ENCODE peak calls at places on chromosomes 3 and 15, in nine cellular contexts. E is endothelial cell of umbilical vein, S is GM23338, R is HepG2, P is neuronal stem cell, V is GM23248, Q is HCT116, W is fibroblast of lung, J is IMR-90. X is an unnamed sample. For H3K27me3, the result is how much of the 10 kb centered on the place peaks cover.

GRCh38 chr15:57463360-57463759 is 87.1 kb downstream of the CGNL1 start:
- DNase-seq in E (no peak), S (no peak), R (no peak), P (no peak), V (no peak), Q (no peak), W (no peak), J (no peak), X (no peak)

GRCh38 chr3:15360786-15361493 is 28.6 kb upstream of the SH3BP5 start:
- DNase-seq in E (peak), S (no peak), R (no peak), P (no peak), V (peak), Q (no peak), W (peak), J (peak), X (peak)

GRCh38 chr15:73323374-73323955 is 45.3 kb downstream of the HCN4 start:
- DNase-seq in E (no peak), S (no peak), R (no peak), P (no peak), V (no peak), Q (no peak), W (no peak), J (no peak), X (peak)

GRCh38 chr3:153210116-153210515 is 48.1 kb downstream of the RAP2B start:
- DNase-seq in E (no peak), S (peak), R (no peak), P (no peak), V (peak), Q (peak), W (peak), J (peak), X (peak)

GRCh38 chr3:107855710-107856109 is 235.1 kb downstream of the CD47 start:
- DNase-seq in E (peak), S (peak), R (peak), P (no peak), V (peak), Q (peak), W (peak), J (peak), X (no peak)

GRCh38 chr3:138768126-138768525 is 66.6 kb downstream of the PIK3CB start:
- DNase-seq in E (no peak), S (peak), R (no peak), P (no peak), V (no peak), Q (peak), W (no peak), J (no peak), X (no peak)

GRCh38 chr15:73075151-73075859 is 23.0 kb downstream of the NEO1 start:
- DNase-seq in E (no peak), S (no peak), R (no peak), P (no peak), V (peak), Q (no peak), W (no peak), J (no peak), X (no peak)

GRCh38 chr15:83747050-83747717 is 93.3 kb downstream of the ADAMTSL3 start:
- DNase-seq in E (no peak), S (peak), R (peak), P (no peak), V (peak), Q (peak), W (peak), J (peak), X (no peak)

GRCh38 chr3:133269393-133269792 is 130.5 kb upstream of the BFSP2 start:
- DNase-seq in E (no peak), S (no peak), R (no peak), P (no peak), V (no peak), Q (no peak), W (no peak), J (no peak), X (no peak)

GRCh38 chr3:8492744-8493511 is 8.7 kb upstream of the LMCD1 start:
- DNase-seq in E (no peak), S (no peak), R (no peak), P (no peak), V (peak), Q (no peak), W (no peak), J (no peak), X (peak)
- H3K4me2 ChIP-seq in E (no peak), S (no peak), R (no peak), P (no peak), V (peak), Q (peak), W (no peak), J (no peak), X (no peak)

GRCh38 chr15:96390986-96391385 is 60.5 kb downstream of the NR2F2 start:
- DNase-seq in E (no peak), S (no peak), R (no peak), P (no peak), V (peak), Q (no peak), W (no peak), J (no peak), X (no peak)
- H3K27me3 ChIP-seq in E (under half), S (under half), R (under half), P (under half), V (under half), Q (under half), W (under half), J (under half), X (under half)

GRCh38 chr15:62431391-62431790 is 266.3 kb upstream of the C2CD4B start:
- DNase-seq in E (no peak), S (no peak), R (peak), P (no peak), V (no peak), Q (no peak), W (no peak), J (no peak), X (no peak)

GRCh38 chr15:62431806-62432205 is 266.7 kb upstream of the C2CD4B start:
- DNase-seq in E (no peak), S (no peak), R (no peak), P (no peak), V (peak), Q (no peak), W (no peak), J (no peak), X (no peak)

GRCh38 chr15:62430552-62430951 is 265.5 kb upstream of the C2CD4B start:
- DNase-seq in E (no peak), S (no peak), R (no peak), P (no peak), V (no peak), Q (no peak), W (no peak), J (no peak), X (no peak)

GRCh38 chr15:62428851-62429250 is 263.8 kb upstream of the C2CD4B start:
- DNase-seq in E (no peak), S (no peak), R (no peak), P (no peak), V (no peak), Q (no peak), W (no peak), J (no peak), X (no peak)

GRCh38 chr15:62430056-62430455 is 265.0 kb upstream of the C2CD4B start:
- DNase-seq in E (no peak), S (no peak), R (peak), P (no peak), V (no peak), Q (no peak), W (no peak), J (no peak), X (no peak)
- H3K27ac ChIP-seq in E (no peak), S (no peak), R (peak), P (no peak), V (no peak), Q (no peak), W (no peak), J (no peak), X (no peak)

DNA sequence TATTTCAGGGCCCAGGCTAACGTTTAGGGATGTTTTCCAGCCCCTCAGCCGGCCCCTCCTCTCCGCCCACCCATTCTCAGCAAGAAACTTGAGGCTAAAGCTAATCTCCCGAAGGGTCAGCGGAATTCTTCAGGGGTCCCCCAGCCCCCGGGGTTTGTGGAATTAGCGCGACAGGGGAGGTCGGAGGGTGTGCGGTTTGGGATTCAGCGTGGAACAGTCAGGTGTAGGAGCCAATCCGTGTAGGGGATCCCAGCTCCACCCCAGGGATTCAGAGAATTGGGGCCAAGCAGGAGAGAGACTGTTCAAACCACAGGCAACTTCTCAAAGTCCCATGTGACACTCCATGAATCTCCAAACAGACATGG is 1.7 kb downstream of the PTX3 start:
- DNase-seq in E (peak), S (peak), R (no peak), P (peak), V (peak), Q (no peak), W (peak), J (no peak), X (no peak)
- H3K4me2 ChIP-seq in E (peak), S (peak), R (peak), P (peak), V (peak), Q (peak), W (peak), J (peak), X (peak)

GRCh38 chr3:14227866-14228265 is 49.2 kb downstream of the LSM3 start:
- DNase-seq in E (no peak), S (no peak), R (no peak), P (no peak), V (peak), Q (no peak), W (no peak), J (peak), X (no peak)

GRCh38 chr3:14231145-14231990 is 52.8 kb downstream of the LSM3 start:
- DNase-seq in E (no peak), S (no peak), R (no peak), P (no peak), V (no peak), Q (no peak), W (no peak), J (no peak), X (no peak)

GRCh38 chr3:14230729-14231128 is 52.1 kb downstream of the LSM3 start:
- DNase-seq in E (no peak), S (no peak), R (no peak), P (no peak), V (no peak), Q (no peak), W (no peak), J (no peak), X (no peak)

GRCh38 chr3:14231998-14232501 is 53.4 kb downstream of the LSM3 start:
- DNase-seq in E (no peak), S (no peak), R (no peak), P (no peak), V (peak), Q (no peak), W (no peak), J (peak), X (peak)

DNA sequence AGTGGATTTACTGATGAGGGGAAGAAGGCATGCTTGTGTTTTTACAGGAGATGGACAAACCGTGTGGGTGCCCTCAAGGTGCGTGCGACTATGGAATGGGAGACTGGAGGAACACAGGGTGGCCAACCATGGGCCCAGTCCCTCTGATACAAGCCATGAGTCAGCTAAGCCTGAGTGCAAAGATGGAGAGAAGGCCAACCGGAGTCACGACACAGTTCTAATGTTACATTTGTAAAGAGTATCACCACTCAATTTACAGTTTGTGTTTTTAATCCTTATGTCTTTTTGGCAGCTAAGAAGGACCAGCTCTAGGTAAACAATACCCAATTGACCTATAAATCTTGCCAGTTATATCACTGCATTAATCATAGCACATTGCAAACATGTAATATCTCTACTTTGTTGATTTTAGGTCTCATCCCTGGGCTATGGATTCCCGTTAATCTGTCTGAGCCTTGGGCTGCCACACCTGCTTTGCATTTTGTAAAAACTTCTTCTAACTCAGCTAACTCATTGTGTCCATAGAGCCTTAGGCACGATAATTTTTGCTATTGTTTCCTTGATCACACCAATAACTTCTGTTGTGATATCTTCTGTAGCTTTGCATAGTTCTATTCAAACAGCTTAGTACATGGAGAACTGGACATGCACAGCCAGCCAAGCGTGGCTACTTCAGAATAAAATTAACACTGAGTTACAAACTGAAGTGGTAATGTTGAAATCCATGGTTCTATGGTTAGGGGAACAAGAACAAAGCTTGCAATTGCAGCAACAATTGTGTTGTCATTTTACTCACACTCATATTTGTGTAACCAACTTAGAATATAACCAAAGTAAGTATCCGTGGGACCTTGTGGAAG is 50.2 kb downstream of the LSM3 start:
- DNase-seq in E (no peak), S (no peak), R (no peak), P (no peak), V (no peak), Q (no peak), W (no peak), J (no peak), X (no peak)
- H3K27me3 ChIP-seq in E (under half), S (under half), R (under half), P (under half), V (under half), Q (under half), W (under half), J (under half), X (under half)

DNA sequence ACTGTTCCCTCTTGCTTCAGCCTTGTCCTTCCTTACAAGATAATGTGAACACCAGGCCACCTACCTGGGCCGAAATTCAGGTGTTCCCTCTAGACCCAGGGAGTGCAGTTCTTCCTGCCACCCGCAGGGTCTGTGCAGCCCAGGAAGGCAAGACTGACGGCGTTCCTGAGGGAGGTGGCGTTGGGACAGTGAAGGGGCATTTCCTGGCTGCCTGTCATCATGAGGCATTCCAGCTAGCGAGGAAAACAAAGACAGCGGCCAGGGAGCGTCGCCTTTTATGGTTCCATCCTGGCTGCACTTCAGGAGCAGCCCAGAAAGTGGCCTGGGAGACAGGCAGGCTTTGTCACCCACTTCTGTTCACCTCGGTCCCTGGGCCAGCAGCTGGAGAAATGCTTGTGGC is 84.8 kb upstream of the WNT5A start:
- DNase-seq in E (no peak), S (peak), R (peak), P (peak), V (no peak), Q (no peak), W (no peak), J (no peak), X (no peak)
- H3K27ac ChIP-seq in E (no peak), S (peak), R (no peak), P (no peak), V (no peak), Q (no peak), W (no peak), J (no peak), X (no peak)

DNA sequence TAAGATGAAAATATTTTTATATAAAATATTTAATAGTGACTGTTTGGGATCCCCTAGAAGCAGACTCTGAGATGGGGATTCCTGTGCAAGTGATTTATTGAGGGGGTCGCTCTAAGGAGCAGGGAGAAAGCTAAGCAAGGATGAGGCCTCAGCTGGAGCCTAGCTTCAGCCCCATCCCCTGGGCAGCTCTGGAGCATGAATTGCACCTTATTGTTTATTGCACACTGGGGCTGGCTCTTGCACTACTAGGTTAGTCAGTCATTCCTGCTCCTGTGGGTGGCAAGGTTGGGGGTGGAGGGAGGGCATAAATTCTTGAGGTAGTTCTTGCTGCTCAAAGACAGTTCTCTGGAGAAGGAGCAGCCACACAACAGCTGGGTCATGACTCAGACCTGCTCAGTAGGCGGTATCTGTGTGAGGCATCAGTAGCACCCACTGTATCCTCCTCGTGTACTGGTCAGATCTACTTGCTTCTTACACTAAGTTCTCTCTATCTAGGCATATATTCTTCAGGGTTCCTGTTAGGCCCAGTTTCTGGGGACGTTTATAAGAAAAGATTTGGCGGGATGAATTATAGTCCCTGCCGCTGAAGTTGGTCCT is 27.2 kb upstream of the TNFSF10 start:
- DNase-seq in E (no peak), S (no peak), R (no peak), P (no peak), V (peak), Q (peak), W (peak), J (peak), X (peak)
- H3K4me2 ChIP-seq in E (no peak), S (no peak), R (no peak), P (no peak), V (peak), Q (peak), W (no peak), J (no peak), X (no peak)

DNA sequence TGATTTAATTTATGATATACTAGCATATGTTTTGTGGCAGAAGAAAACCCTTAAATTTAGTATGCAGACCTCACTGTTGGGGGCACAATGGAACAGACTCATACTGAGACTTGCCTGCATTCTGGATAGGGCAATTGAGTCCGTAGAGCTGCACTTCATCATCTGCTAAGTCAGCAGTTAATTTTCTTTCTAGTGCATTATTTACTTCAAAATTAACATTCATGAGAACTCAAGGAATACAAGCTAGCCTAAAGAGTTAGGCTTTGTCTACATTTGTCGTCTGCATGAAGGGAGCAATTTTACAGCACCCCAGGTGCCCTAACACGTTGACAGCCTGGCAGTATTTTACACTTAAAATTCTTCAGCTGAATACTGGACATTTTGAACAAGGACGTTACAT is 345.5 kb downstream of the CHL1 start:
- DNase-seq in E (no peak), S (no peak), R (no peak), P (no peak), V (no peak), Q (no peak), W (no peak), J (no peak), X (no peak)
- H3K27me3 ChIP-seq in E (under half), S (under half), R (under half), P (under half), V (under half), Q (under half), W (under half), J (under half), X (under half)

X was measured in osteoblast.